ENCODE peak calls at places on chromosome 16, in four cellular contexts. J is aorta, T is GM23248, A is heart right ventricle. Q is an unnamed sample. For H3K36me3, the result is how much of the 10 kb centered on the place peaks cover.

GRCh38 chr16:27639588-27640276 is 89.8 kb downstream of the KATNIP start:
- DNase-seq in A (peak), J (no peak), T (peak), Q (no peak)

GRCh38 chr16:17368951-17369350 is 101.8 kb downstream of the XYLT1 start:
- DNase-seq in A (no peak), T (no peak), J (no peak), Q (no peak)

GRCh38 chr16:57192720-57193486 is 6.8 kb downstream of the RSPRY1 start:
- DNase-seq in A (no peak), J (no peak), T (peak), Q (no peak)

GRCh38 chr16:66874079-66874775 is 6.1 kb upstream of the PDP2 start:
- DNase-seq in J (no peak), T (peak), A (no peak), Q (no peak)

GRCh38 chr16:46709464-46709863 is 20.0 kb downstream of the ORC6 start:
- DNase-seq in J (no peak), T (no peak), A (no peak), Q (no peak)

GRCh38 chr16:89473136-89473712 is 17.1 kb downstream of the ANKRD11 start:
- DNase-seq in T (no peak), J (no peak), A (no peak), Q (no peak)

GRCh38 chr16:23466162-23466885 is 13.3 kb upstream of the COG7 start:
- DNase-seq in A (no peak), J (peak), T (peak), Q (no peak)

GRCh38 chr16:54812229-54812628 is 118.4 kb upstream of the IRX5 start:
- DNase-seq in J (no peak), T (peak), A (no peak), Q (no peak)

DNA sequence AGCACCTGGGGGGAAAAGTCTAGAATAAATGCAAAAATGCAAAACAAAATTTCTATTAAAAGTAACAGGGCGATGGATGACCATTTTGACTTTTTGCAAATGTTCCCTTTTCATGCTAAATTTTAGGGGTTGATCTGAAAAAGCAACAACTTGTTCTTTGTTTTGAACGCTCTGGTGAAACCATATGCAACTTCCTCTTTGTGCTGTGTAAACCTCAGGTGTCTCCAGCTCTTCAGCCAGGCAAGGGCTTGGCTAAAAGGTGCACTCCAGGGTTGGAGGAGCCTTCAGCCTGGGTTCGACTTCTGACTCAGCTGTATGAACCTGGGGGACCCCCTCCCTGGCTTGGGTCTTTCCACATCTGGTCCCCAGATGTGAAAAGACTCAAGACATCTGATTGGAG is 9.5 kb downstream of the IRF8 start:
- DNase-seq in J (no peak), A (no peak), T (no peak), Q (no peak)
- H3K36me3 ChIP-seq in J (under half), A (under half), T (under half), Q (under half)

GRCh38 chr16:14362774-14363371 is 267.2 kb downstream of the PARN start:
- DNase-seq in T (peak), A (no peak), J (no peak), Q (no peak)
- H3K27ac ChIP-seq in T (peak), A (no peak), J (no peak), Q (no peak)

GRCh38 chr16:3023415-3023668 is 400 bp downstream of the HCFC1R1 start:
- DNase-seq in T (peak), A (peak), J (peak), Q (no peak)
- H3K36me3 ChIP-seq in T (under half), A (under half), J (under half), Q (under half)

DNA sequence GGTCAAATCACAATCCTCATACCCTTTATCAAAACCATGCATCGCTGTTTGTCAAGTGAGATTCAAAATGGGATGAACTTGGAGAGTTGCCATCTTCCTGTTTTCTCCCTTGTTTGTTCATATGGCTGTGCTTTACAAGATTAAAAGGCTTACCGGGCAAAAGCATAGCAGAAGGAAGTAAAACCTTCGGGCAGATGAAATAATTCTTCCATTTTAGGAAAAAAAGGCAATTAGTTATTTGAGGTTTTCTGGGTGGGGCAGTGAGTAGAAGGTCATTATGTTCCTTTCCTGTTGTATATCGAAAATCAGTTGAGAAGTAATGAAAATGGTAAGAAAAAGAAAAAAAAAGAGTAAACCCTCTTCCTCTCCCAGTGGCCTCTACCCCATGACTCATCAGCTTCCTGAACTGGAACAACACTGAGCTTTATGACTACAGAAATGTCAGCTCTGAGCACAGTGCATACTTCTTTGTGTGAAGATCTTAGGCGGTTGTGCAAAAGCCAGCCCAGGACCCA is 369.2 kb downstream of the CDH13 start:
- DNase-seq in J (no peak), A (peak), T (peak), Q (no peak)
- H3K27ac ChIP-seq in J (peak), A (peak), T (peak), Q (no peak)